ENCODE peak calls at places on chromosomes 2 and 18, in five cellular contexts. Y is mesendoderm, W is transverse colon, B is tibial nerve, Q is mesenchymal stem cell. P is an unnamed sample. For H3K27me3 and H3K4me1, the result is how much of the 10 kb centered on the place peaks cover.

GRCh38 chr2:98578231-98578630 is 30.1 kb downstream of the COA5 start:
- DNase-seq in Y (no peak), W (no peak), B (no peak), Q (no peak), P (no peak)

GRCh38 chr2:73053316-73054114 is 18.0 kb downstream of the SFXN5 start:
- DNase-seq in Y (no peak), W (no peak), B (no peak), Q (no peak), P (no peak)

GRCh38 chr2:113218283-113219091 is 44.7 kb downstream of the PSD4 start:
- DNase-seq in Y (no peak), W (peak), B (peak), Q (peak), P (no peak)

GRCh38 chr2:239476757-239477565 is 76.1 kb upstream of the HDAC4 start:
- DNase-seq in Y (no peak), W (no peak), B (no peak), Q (no peak), P (no peak)

GRCh38 chr2:137706786-137707613 is 257.3 kb upstream of the HNMT start:
- DNase-seq in Y (no peak), W (no peak), B (no peak), Q (peak), P (no peak)

GRCh38 chr2:51781691-51782090 is 749.8 kb upstream of the NRXN1 start:
- DNase-seq in Y (no peak), W (no peak), B (no peak), Q (no peak), P (no peak)

GRCh38 chr2:3198119-3198518 is 179.5 kb downstream of the EIPR1 start:
- DNase-seq in Y (peak), W (no peak), B (no peak), Q (no peak), P (no peak)

GRCh38 chr18:13618760-13619438 is 107.5 kb downstream of the FAM210A start:
- DNase-seq in Y (no peak), W (no peak), B (no peak), Q (no peak), P (no peak)

GRCh38 chr2:28269019-28269784 is 123.5 kb upstream of the FOSL2 start:
- DNase-seq in Y (peak), W (peak), B (no peak), Q (peak), P (no peak)

GRCh38 chr2:29377788-29378187 is 262.6 kb downstream of the CLIP4 start:
- DNase-seq in Y (no peak), W (no peak), B (no peak), Q (no peak), P (no peak)

GRCh38 chr18:77090546-77091200 is 41.9 kb downstream of the MBP start:
- DNase-seq in Y (no peak), W (no peak), B (no peak), Q (no peak), P (no peak)

GRCh38 chr2:135091681-135092080 is 39.6 kb downstream of the RAB3GAP1 start:
- DNase-seq in Y (no peak), W (no peak), B (no peak), Q (no peak), P (no peak)

GRCh38 chr18:10476430-10476829 is 22.0 kb downstream of the APCDD1 start:
- DNase-seq in Y (no peak), W (no peak), B (no peak), Q (peak), P (peak)
- H3K27me3 ChIP-seq in Y (under half), W (under half), B (under half), Q (under half), P (under half)

GRCh38 chr2:240526521-240526920 is 31.3 kb downstream of the ANKMY1 start:
- DNase-seq in Y (no peak), W (no peak), B (no peak), Q (no peak), P (no peak)
- H3K27ac ChIP-seq in Y (no peak), W (no peak), B (no peak), Q (no peak), P (no peak)

GRCh38 chr18:70124139-70124538 is 81.3 kb downstream of the RTTN start:
- DNase-seq in Y (no peak), W (no peak), B (no peak), Q (no peak), P (no peak)

GRCh38 chr18:70126832-70127231 is 78.7 kb downstream of the RTTN start:
- DNase-seq in Y (no peak), W (no peak), B (no peak), Q (no peak), P (no peak)

GRCh38 chr18:70127307-70127828 is 78.1 kb downstream of the RTTN start:
- DNase-seq in Y (peak), W (no peak), B (no peak), Q (no peak), P (no peak)

GRCh38 chr18:70132999-70133398 is 72.5 kb downstream of the RTTN start:
- DNase-seq in Y (peak), W (no peak), B (no peak), Q (peak), P (no peak)

DNA sequence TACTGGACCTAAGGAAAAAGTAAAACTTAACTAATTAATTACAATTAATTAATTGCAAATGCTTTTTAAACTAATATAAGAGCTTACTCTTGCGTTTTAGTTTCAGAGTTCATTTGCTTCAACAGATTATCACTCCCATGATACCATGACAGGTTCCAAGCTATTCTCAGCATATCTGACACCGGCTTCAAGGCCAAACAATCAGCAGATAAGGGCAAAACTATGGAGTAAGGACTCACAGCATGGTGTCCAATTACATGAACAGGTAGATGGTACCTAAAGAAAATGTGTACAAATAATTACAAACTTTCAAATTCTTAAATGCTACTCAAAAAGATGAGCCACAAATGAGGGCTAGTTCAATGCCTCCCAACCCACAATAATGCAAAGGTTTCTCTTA is 77.2 kb downstream of the RTTN start:
- DNase-seq in Y (peak), W (no peak), B (no peak), Q (no peak), P (no peak)
- H3K4me1 ChIP-seq in Y (under half), W (under half), B (under half), Q (under half), P (under half)

GRCh38 chr2:65997941-65998340 is 437.0 kb upstream of the MEIS1 start:
- DNase-seq in Y (no peak), W (no peak), B (no peak), Q (no peak), P (no peak)

GRCh38 chr2:65991332-65991731 is 443.6 kb upstream of the MEIS1 start:
- DNase-seq in Y (no peak), W (peak), B (no peak), Q (no peak), P (peak)

DNA sequence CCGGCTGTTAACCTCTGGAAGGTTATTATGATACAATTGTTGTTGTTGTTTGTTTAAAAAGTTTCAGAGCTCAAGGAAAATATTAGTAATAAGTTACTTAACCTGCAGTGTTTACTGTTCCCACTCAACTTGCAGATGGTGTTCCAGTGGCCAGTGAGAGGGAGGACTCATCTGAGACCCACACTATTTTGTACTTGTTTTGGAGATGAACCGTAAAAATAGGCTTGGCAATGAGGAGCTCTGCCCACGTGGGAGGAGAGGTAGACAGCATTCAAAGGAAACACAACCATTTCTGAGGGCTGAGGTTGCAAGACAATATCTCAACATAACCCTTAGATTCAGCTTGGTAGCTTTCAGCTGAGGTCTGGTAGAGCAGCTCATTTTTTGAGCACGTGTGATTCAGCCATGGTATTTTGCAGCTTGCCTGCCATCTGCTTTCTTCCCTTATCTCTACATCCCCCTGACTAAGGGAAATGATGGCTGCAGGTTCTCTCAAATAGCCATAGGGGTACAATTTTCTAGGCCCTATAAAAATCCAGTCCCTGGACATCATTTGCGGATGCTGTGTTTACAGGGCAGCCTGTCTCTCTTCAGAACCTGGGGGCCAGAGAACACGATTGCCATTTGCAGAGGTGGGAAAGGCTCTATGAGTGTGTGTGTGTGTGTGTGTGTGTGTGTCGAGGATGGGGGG is 442.9 kb upstream of the MEIS1 start:
- DNase-seq in Y (no peak), W (peak), B (no peak), Q (no peak), P (peak)
- H3K27me3 ChIP-seq in Y (under half), W (under half), B (under half), Q (under half), P (under half)